ENCODE peak calls at places on chromosome 15, in ten cellular contexts. I is EH; M is activated naive CD4-positive, alpha-beta T cell treated with anti-CD3 and anti-CD28 coated beads, Interleukin-2, amount 10 ng/mL, durations not matched to agents 7 days and 5 days; U is AG10803; V is activated CD4-positive, CD25-positive, alpha-beta regulatory T cell treated with anti-CD3 and anti-CD28 coated beads, Interleukin-2, amount 50 U/mL, for 72 hours; G is activated T-helper 2 cell treated with anti-CD3 and anti-CD28 coated beads, Interferon-gamma antibody, Interleukin-2, Interleukin-4, amounts not matched to agents 10 μg/mL and 5 μg/mL and 100 μg/mL, durations not matched to agents 14 hours and 24 hours and 36 hours; A is H1; S is H54; R is activated CD4-positive, alpha-beta T cell treated with anti-CD3 and anti-CD28 coated beads, Interleukin-2, amount 50 U/mL, for 24 hours; E is SW 1271. C is an unnamed sample.

GRCh38 chr15:80958818-80959495 is 30.7 kb downstream of the MESD start:
- DNase-seq in S (no peak), U (no peak), R (no peak), G (no peak), V (no peak), I (no peak), E (no peak), M (no peak), A (no peak), C (no peak)

GRCh38 chr15:71043373-71043772 is 71.9 kb upstream of the THSD4 start:
- DNase-seq in R (no peak), V (no peak), U (peak; percentile 20), G (no peak), E (no peak), I (peak; percentile 40), M (no peak), A (no peak), S (no peak), C (no peak)

GRCh38 chr15:52284164-52284563 is 11.4 kb downstream of the MYO5C start:
- DNase-seq in U (no peak), M (no peak), G (no peak), I (peak; percentile 38), R (no peak), V (no peak), A (no peak), E (no peak), S (peak; percentile 26), C (no peak)

GRCh38 chr15:24627443-24627842 is 48.1 kb upstream of the NPAP1 start:
- DNase-seq in G (no peak), S (no peak), R (no peak), M (no peak), V (no peak), U (no peak), I (no peak), A (no peak), E (no peak), C (no peak)

GRCh38 chr15:80160570-80161156 is 7.9 kb downstream of the FAH start:
- DNase-seq in M (peak; percentile 68), I (peak; percentile 97), R (peak; percentile 13), E (peak; percentile 33), S (peak; percentile 24), G (peak; percentile 48), V (no peak), U (peak; percentile 92), A (no peak), C (peak; percentile 44)

GRCh38 chr15:54388746-54389145 is 410.5 kb downstream of the UNC13C start:
- DNase-seq in G (no peak), U (no peak), I (no peak), E (no peak), V (no peak), S (no peak), M (no peak), R (no peak), A (no peak), C (no peak)

GRCh38 chr15:89778861-89779260 is 2.7 kb downstream of the MESP2 start:
- DNase-seq in I (no peak), M (peak; percentile 17), A (no peak), R (no peak), E (no peak), V (no peak), S (no peak), U (no peak), G (no peak), C (no peak)

GRCh38 chr15:52105856-52106255 is 6.7 kb downstream of the BCL2L10 start:
- DNase-seq in G (no peak), A (no peak), I (no peak), S (no peak), M (no peak), E (no peak), V (no peak), U (no peak), R (no peak), C (no peak)

GRCh38 chr15:65470866-65471265 is 46.6 kb downstream of the DPP8 start:
- DNase-seq in V (no peak), A (no peak), G (no peak), U (no peak), E (no peak), I (no peak), M (no peak), S (no peak), R (no peak), C (no peak)

GRCh38 chr15:66215811-66216210 is 37.7 kb downstream of the MEGF11 start:
- DNase-seq in V (no peak), A (no peak), M (no peak), R (no peak), S (no peak), I (no peak), U (no peak), E (no peak), G (no peak), C (no peak)

GRCh38 chr15:98776607-98777281 is 128.4 kb downstream of the IGF1R start:
- DNase-seq in V (no peak), S (no peak), G (no peak), R (no peak), A (no peak), I (peak; percentile 27), U (peak; percentile 85), M (peak; percentile 54), E (no peak), C (peak; percentile 30)

GRCh38 chr15:43150171-43150929 is 17.0 kb downstream of the TMEM62 start:
- DNase-seq in E (peak; percentile 79), I (peak; percentile 98), M (no peak), G (no peak), V (no peak), R (no peak), A (no peak), S (peak; percentile 51), U (peak; percentile 97), C (no peak)

GRCh38 chr15:53962646-53963561 is 15.3 kb upstream of the UNC13C start:
- DNase-seq in I (no peak), U (no peak), G (no peak), E (no peak), R (peak; percentile 3), M (peak; percentile 29), V (no peak), A (peak; percentile 59), S (no peak), C (no peak)

GRCh38 chr15:76730262-76730661 is 174.9 kb downstream of the SCAPER start:
- DNase-seq in U (peak; percentile 29), G (no peak), S (no peak), V (no peak), M (no peak), E (no peak), A (no peak), R (no peak), I (peak; percentile 15), C (no peak)

GRCh38 chr15:51750942-51751686 is at the start of gene TMOD2:
- DNase-seq in U (no peak), V (peak; percentile 46), E (no peak), R (no peak), S (no peak), G (no peak), I (peak; percentile 39), A (peak; percentile 85), M (peak; percentile 59), C (peak; percentile 64)

GRCh38 chr15:89203705-89204273 is 17.6 kb downstream of the RLBP1 start:
- DNase-seq in U (no peak), V (no peak), I (no peak), M (peak; percentile 38), S (no peak), G (peak; percentile 45), E (no peak), R (peak; percentile 30), A (no peak), C (no peak)

GRCh38 chr15:25884354-25884753 is 21.2 kb upstream of the ATP10A start:
- DNase-seq in I (no peak), R (no peak), S (no peak), E (no peak), M (no peak), G (no peak), V (no peak), U (no peak), A (no peak), C (no peak)

GRCh38 chr15:65132841-65133549 is 613 bp downstream of the PDCD7 start:
- DNase-seq in G (peak; percentile 28), E (no peak), R (no peak), U (peak; percentile 38), V (peak; percentile 54), S (peak; percentile 35), I (peak; percentile 61), A (peak; percentile 77), M (peak; percentile 45), C (peak; percentile 66)

GRCh38 chr15:65212097-65212496 is 824 bp upstream of the CILP start:
- DNase-seq in U (no peak), V (no peak), A (peak; percentile 71), M (peak; percentile 52), R (peak; percentile 31), S (no peak), I (no peak), G (no peak), E (no peak), C (peak; percentile 45)

GRCh38 chr15:78242128-78242527 is 7.8 kb upstream of the ACSBG1 start:
- DNase-seq in E (no peak), R (no peak), U (no peak), G (no peak), A (peak; percentile 81), I (peak; percentile 29), M (peak; percentile 52), S (no peak), V (no peak), C (no peak)

GRCh38 chr15:57562220-57562769 is 29.4 kb upstream of the MYZAP start:
- DNase-seq in I (no peak), A (no peak), S (no peak), R (no peak), E (no peak), V (no peak), G (no peak), M (no peak), U (no peak), C (no peak)